ENCODE peak calls at places on chromosomes 6 and 20, in nine cellular contexts. One of them, this sample, is unnamed.

GRCh38 chr6:169725270-169726048 is 1.2 kb upstream of the PHF10 start:
- DNase-seq in CD8-positive, alpha-beta memory T cell: no peak
- DNase-seq in tibial artery: peak; percentile 52
- DNase-seq in mesendoderm: peak; percentile 80
- DNase-seq in uterus: peak; percentile 69
- DNase-seq in CD4-positive, alpha-beta T cell: no peak
- DNase-seq in H9: peak; percentile 66
- DNase-seq in cardiac muscle cell: peak; percentile 61
- DNase-seq in suprapubic skin: peak; percentile 84
- DNase-seq in this sample: peak; percentile 86

GRCh38 chr20:9838378-9839295 is at the start of gene PAK5:
- DNase-seq in CD8-positive, alpha-beta memory T cell: no peak
- DNase-seq in tibial artery: no peak
- DNase-seq in mesendoderm: peak; percentile 96
- DNase-seq in uterus: no peak
- DNase-seq in CD4-positive, alpha-beta T cell: no peak
- DNase-seq in H9: peak; percentile 97
- DNase-seq in cardiac muscle cell: peak; percentile 95
- DNase-seq in suprapubic skin: no peak
- DNase-seq in this sample: peak; percentile 56

GRCh38 chr6:136550045-136550329 is 235 bp downstream of the MAP7 start:
- DNase-seq in CD8-positive, alpha-beta memory T cell: peak; percentile 3
- DNase-seq in tibial artery: no peak
- DNase-seq in mesendoderm: no peak
- DNase-seq in uterus: no peak
- DNase-seq in CD4-positive, alpha-beta T cell: no peak
- DNase-seq in H9: no peak
- DNase-seq in cardiac muscle cell: peak; percentile 64
- DNase-seq in suprapubic skin: no peak
- DNase-seq in this sample: no peak

GRCh38 chr6:29510202-29510601 is 22.4 kb upstream of the MAS1L start:
- DNase-seq in CD8-positive, alpha-beta memory T cell: no peak
- DNase-seq in tibial artery: no peak
- DNase-seq in mesendoderm: peak; percentile 13
- DNase-seq in uterus: no peak
- DNase-seq in CD4-positive, alpha-beta T cell: no peak
- DNase-seq in H9: peak; percentile 24
- DNase-seq in cardiac muscle cell: peak; percentile 1
- DNase-seq in suprapubic skin: no peak
- DNase-seq in this sample: no peak

GRCh38 chr6:21438237-21438985 is 155.1 kb upstream of the SOX4 start:
- DNase-seq in CD8-positive, alpha-beta memory T cell: no peak
- DNase-seq in tibial artery: no peak
- DNase-seq in mesendoderm: no peak
- DNase-seq in uterus: no peak
- DNase-seq in CD4-positive, alpha-beta T cell: no peak
- DNase-seq in H9: no peak
- DNase-seq in cardiac muscle cell: no peak
- DNase-seq in suprapubic skin: no peak
- DNase-seq in this sample: no peak

GRCh38 chr20:58696411-58696961 is 3.9 kb downstream of the NPEPL1 start:
- DNase-seq in CD8-positive, alpha-beta memory T cell: no peak
- DNase-seq in tibial artery: no peak
- DNase-seq in mesendoderm: no peak
- DNase-seq in uterus: no peak
- DNase-seq in CD4-positive, alpha-beta T cell: no peak
- DNase-seq in H9: peak; percentile 21
- DNase-seq in cardiac muscle cell: no peak
- DNase-seq in suprapubic skin: no peak
- DNase-seq in this sample: no peak

GRCh38 chr20:2751868-2752630 is 48.4 kb downstream of the CPXM1 start:
- DNase-seq in CD8-positive, alpha-beta memory T cell: peak; percentile 42
- DNase-seq in tibial artery: no peak
- DNase-seq in mesendoderm: no peak
- DNase-seq in uterus: no peak
- DNase-seq in CD4-positive, alpha-beta T cell: peak; percentile 62
- DNase-seq in H9: no peak
- DNase-seq in cardiac muscle cell: peak; percentile 28
- DNase-seq in suprapubic skin: no peak
- DNase-seq in this sample: peak; percentile 72

GRCh38 chr20:59170406-59171349 is 7.1 kb downstream of the ZNF831 start:
- DNase-seq in CD8-positive, alpha-beta memory T cell: no peak
- DNase-seq in tibial artery: no peak
- DNase-seq in mesendoderm: peak; percentile 19
- DNase-seq in uterus: no peak
- DNase-seq in CD4-positive, alpha-beta T cell: no peak
- DNase-seq in H9: no peak
- DNase-seq in cardiac muscle cell: no peak
- DNase-seq in suprapubic skin: no peak
- DNase-seq in this sample: no peak

GRCh38 chr20:18541741-18542140 is 25.5 kb upstream of the SMIM26 start:
- DNase-seq in CD8-positive, alpha-beta memory T cell: no peak
- DNase-seq in tibial artery: no peak
- DNase-seq in mesendoderm: no peak
- DNase-seq in uterus: no peak
- DNase-seq in CD4-positive, alpha-beta T cell: no peak
- DNase-seq in H9: no peak
- DNase-seq in cardiac muscle cell: no peak
- DNase-seq in suprapubic skin: no peak
- DNase-seq in this sample: no peak

GRCh38 chr20:15930324-15931305 is 642.6 kb downstream of the KIF16B start:
- DNase-seq in CD8-positive, alpha-beta memory T cell: no peak
- DNase-seq in tibial artery: no peak
- DNase-seq in mesendoderm: peak; percentile 64
- DNase-seq in uterus: no peak
- DNase-seq in CD4-positive, alpha-beta T cell: no peak
- DNase-seq in H9: no peak
- DNase-seq in cardiac muscle cell: peak; percentile 23
- DNase-seq in suprapubic skin: no peak
- DNase-seq in this sample: no peak

GRCh38 chr20:51036827-51037229 is 13.9 kb upstream of the KCNG1 start:
- DNase-seq in CD8-positive, alpha-beta memory T cell: no peak
- DNase-seq in tibial artery: no peak
- DNase-seq in mesendoderm: no peak
- DNase-seq in uterus: no peak
- DNase-seq in CD4-positive, alpha-beta T cell: no peak
- DNase-seq in H9: no peak
- DNase-seq in cardiac muscle cell: no peak
- DNase-seq in suprapubic skin: no peak
- DNase-seq in this sample: no peak

GRCh38 chr6:28225056-28225834 is at the start of gene ZSCAN9:
- DNase-seq in CD8-positive, alpha-beta memory T cell: peak; percentile 19
- DNase-seq in tibial artery: peak; percentile 88
- DNase-seq in mesendoderm: peak; percentile 92
- DNase-seq in uterus: peak; percentile 87
- DNase-seq in CD4-positive, alpha-beta T cell: no peak
- DNase-seq in H9: peak; percentile 84
- DNase-seq in cardiac muscle cell: peak; percentile 92
- DNase-seq in suprapubic skin: peak; percentile 92
- DNase-seq in this sample: peak; percentile 90

GRCh38 chr20:38134427-38135281 is 30.4 kb downstream of the TGM2 start:
- DNase-seq in CD8-positive, alpha-beta memory T cell: no peak
- DNase-seq in tibial artery: no peak
- DNase-seq in mesendoderm: peak; percentile 93
- DNase-seq in uterus: no peak
- DNase-seq in CD4-positive, alpha-beta T cell: no peak
- DNase-seq in H9: no peak
- DNase-seq in cardiac muscle cell: peak; percentile 30
- DNase-seq in suprapubic skin: no peak
- DNase-seq in this sample: peak; percentile 76

GRCh38 chr20:48786916-48787676 is 40.7 kb downstream of the PREX1 start:
- DNase-seq in CD8-positive, alpha-beta memory T cell: no peak
- DNase-seq in tibial artery: no peak
- DNase-seq in mesendoderm: no peak
- DNase-seq in uterus: no peak
- DNase-seq in CD4-positive, alpha-beta T cell: no peak
- DNase-seq in H9: no peak
- DNase-seq in cardiac muscle cell: no peak
- DNase-seq in suprapubic skin: no peak
- DNase-seq in this sample: no peak
- H3K27ac ChIP-seq in CD8-positive, alpha-beta memory T cell: no peak overlapping the region
- H3K27ac ChIP-seq in tibial artery: no peak overlapping the region
- H3K27ac ChIP-seq in mesendoderm: no peak overlapping the region
- H3K27ac ChIP-seq in uterus: no peak overlapping the region
- H3K27ac ChIP-seq in CD4-positive, alpha-beta T cell: no peak overlapping the region
- H3K27ac ChIP-seq in H9: no peak overlapping the region
- H3K27ac ChIP-seq in cardiac muscle cell: no peak overlapping the region
- H3K27ac ChIP-seq in suprapubic skin: peak overlapping the region; percentile 87
- H3K27ac ChIP-seq in this sample: no peak overlapping the region

GRCh38 chr6:111716325-111716724 is 110.6 kb upstream of the TRAF3IP2 start:
- DNase-seq in CD8-positive, alpha-beta memory T cell: no peak
- DNase-seq in tibial artery: no peak
- DNase-seq in mesendoderm: no peak
- DNase-seq in uterus: no peak
- DNase-seq in CD4-positive, alpha-beta T cell: no peak
- DNase-seq in H9: no peak
- DNase-seq in cardiac muscle cell: no peak
- DNase-seq in suprapubic skin: no peak
- DNase-seq in this sample: no peak

GRCh38 chr6:111713196-111713705 is 107.6 kb upstream of the TRAF3IP2 start:
- DNase-seq in CD8-positive, alpha-beta memory T cell: no peak
- DNase-seq in tibial artery: no peak
- DNase-seq in mesendoderm: no peak
- DNase-seq in uterus: no peak
- DNase-seq in CD4-positive, alpha-beta T cell: no peak
- DNase-seq in H9: no peak
- DNase-seq in cardiac muscle cell: no peak
- DNase-seq in suprapubic skin: no peak
- DNase-seq in this sample: no peak

GRCh38 chr6:111713811-111714210 is 108.1 kb upstream of the TRAF3IP2 start:
- DNase-seq in CD8-positive, alpha-beta memory T cell: no peak
- DNase-seq in tibial artery: no peak
- DNase-seq in mesendoderm: no peak
- DNase-seq in uterus: no peak
- DNase-seq in CD4-positive, alpha-beta T cell: no peak
- DNase-seq in H9: no peak
- DNase-seq in cardiac muscle cell: no peak
- DNase-seq in suprapubic skin: no peak
- DNase-seq in this sample: no peak

GRCh38 chr6:111714403-111715270 is 109.0 kb upstream of the TRAF3IP2 start:
- DNase-seq in CD8-positive, alpha-beta memory T cell: no peak
- DNase-seq in tibial artery: no peak
- DNase-seq in mesendoderm: no peak
- DNase-seq in uterus: no peak
- DNase-seq in CD4-positive, alpha-beta T cell: no peak
- DNase-seq in H9: no peak
- DNase-seq in cardiac muscle cell: no peak
- DNase-seq in suprapubic skin: no peak
- DNase-seq in this sample: no peak

GRCh38 chr6:111715321-111715720 is 109.6 kb upstream of the TRAF3IP2 start:
- DNase-seq in CD8-positive, alpha-beta memory T cell: no peak
- DNase-seq in tibial artery: no peak
- DNase-seq in mesendoderm: no peak
- DNase-seq in uterus: no peak
- DNase-seq in CD4-positive, alpha-beta T cell: no peak
- DNase-seq in H9: no peak
- DNase-seq in cardiac muscle cell: no peak
- DNase-seq in suprapubic skin: no peak
- DNase-seq in this sample: no peak
- H3K27ac ChIP-seq in CD8-positive, alpha-beta memory T cell: no peak overlapping the region
- H3K27ac ChIP-seq in tibial artery: no peak overlapping the region
- H3K27ac ChIP-seq in mesendoderm: no peak overlapping the region
- H3K27ac ChIP-seq in uterus: no peak overlapping the region
- H3K27ac ChIP-seq in CD4-positive, alpha-beta T cell: peak overlapping the region; percentile 24
- H3K27ac ChIP-seq in H9: no peak overlapping the region
- H3K27ac ChIP-seq in cardiac muscle cell: no peak overlapping the region
- H3K27ac ChIP-seq in suprapubic skin: no peak overlapping the region
- H3K27ac ChIP-seq in this sample: no peak overlapping the region

DNA sequence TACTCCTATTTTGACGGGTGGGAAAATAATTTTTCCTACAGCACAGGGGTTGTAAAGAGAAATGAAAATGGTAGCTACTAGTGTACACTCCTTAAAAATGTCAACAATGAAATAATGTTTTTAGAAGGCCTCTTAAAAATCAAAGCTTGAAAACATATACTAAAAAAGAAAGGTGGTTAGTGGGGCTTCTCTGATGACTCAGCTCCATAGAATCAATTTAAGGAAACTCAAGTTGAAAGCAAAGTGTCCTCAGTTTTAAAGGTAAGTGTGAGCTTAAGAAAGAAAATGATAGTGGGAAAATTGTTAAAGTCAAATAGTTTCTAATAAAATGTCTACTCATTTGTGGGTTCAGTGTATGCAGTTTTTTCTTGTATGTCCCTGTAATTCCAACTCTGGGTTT is 58.2 kb downstream of the ADGRB3 start:
- DNase-seq in CD8-positive, alpha-beta memory T cell: no peak
- DNase-seq in tibial artery: no peak
- DNase-seq in mesendoderm: no peak
- DNase-seq in uterus: no peak
- DNase-seq in CD4-positive, alpha-beta T cell: no peak
- DNase-seq in H9: no peak
- DNase-seq in cardiac muscle cell: no peak
- DNase-seq in suprapubic skin: no peak
- DNase-seq in this sample: no peak
- H3K27ac ChIP-seq in CD8-positive, alpha-beta memory T cell: no peak overlapping the region
- H3K27ac ChIP-seq in tibial artery: no peak overlapping the region
- H3K27ac ChIP-seq in mesendoderm: no peak overlapping the region
- H3K27ac ChIP-seq in uterus: no peak overlapping the region
- H3K27ac ChIP-seq in CD4-positive, alpha-beta T cell: no peak overlapping the region
- H3K27ac ChIP-seq in H9: no peak overlapping the region
- H3K27ac ChIP-seq in cardiac muscle cell: no peak overlapping the region
- H3K27ac ChIP-seq in suprapubic skin: no peak overlapping the region
- H3K27ac ChIP-seq in this sample: no peak overlapping the region

DNA sequence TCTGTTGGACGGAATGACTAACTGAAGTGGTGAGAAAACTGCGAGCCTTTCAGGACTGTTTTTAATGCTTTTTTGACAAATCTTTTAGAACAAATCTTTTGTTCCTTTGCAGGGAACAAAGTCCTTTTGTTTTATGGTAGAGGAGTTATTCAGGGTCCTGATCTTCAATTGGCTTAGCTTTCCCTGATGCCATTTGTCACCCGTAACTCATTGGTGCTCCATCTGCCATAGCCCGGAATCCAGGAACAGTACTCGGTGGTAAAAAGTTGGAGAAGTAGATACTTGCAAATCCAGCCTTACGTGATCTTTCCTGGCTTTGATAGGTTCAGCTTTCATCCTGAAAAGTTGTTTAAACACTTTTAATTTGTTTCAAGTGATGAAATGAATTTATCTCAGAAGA is 162.9 kb downstream of the BCKDHB start:
- DNase-seq in CD8-positive, alpha-beta memory T cell: no peak
- DNase-seq in tibial artery: no peak
- DNase-seq in mesendoderm: no peak
- DNase-seq in uterus: no peak
- DNase-seq in CD4-positive, alpha-beta T cell: no peak
- DNase-seq in H9: no peak
- DNase-seq in cardiac muscle cell: no peak
- DNase-seq in suprapubic skin: no peak
- DNase-seq in this sample: no peak
- H3K27ac ChIP-seq in CD8-positive, alpha-beta memory T cell: no peak overlapping the region
- H3K27ac ChIP-seq in tibial artery: no peak overlapping the region
- H3K27ac ChIP-seq in mesendoderm: no peak overlapping the region
- H3K27ac ChIP-seq in uterus: no peak overlapping the region
- H3K27ac ChIP-seq in CD4-positive, alpha-beta T cell: no peak overlapping the region
- H3K27ac ChIP-seq in H9: no peak overlapping the region
- H3K27ac ChIP-seq in cardiac muscle cell: no peak overlapping the region
- H3K27ac ChIP-seq in suprapubic skin: no peak overlapping the region
- H3K27ac ChIP-seq in this sample: no peak overlapping the region

This sample was measured in coronary artery.